ENCODE peak calls at places on chromosome 12, in nine cellular contexts. One of them, this sample, is unnamed.

GRCh38 chr12:49990269-49990668 is 17.5 kb downstream of the AQP6 start:
- DNase-seq in A549: no peak
- DNase-seq in right lobe of liver: no peak
- DNase-seq in uterus: no peak
- DNase-seq in breast epithelium: no peak
- DNase-seq in transverse colon: no peak
- DNase-seq in esophagus squamous epithelium: no peak
- DNase-seq in lower leg skin: no peak
- DNase-seq in K562: no peak
- DNase-seq in this sample: no peak

GRCh38 chr12:124778411-124778810 is 85.3 kb downstream of the SCARB1 start:
- DNase-seq in A549: no peak
- DNase-seq in right lobe of liver: no peak
- DNase-seq in uterus: no peak
- DNase-seq in breast epithelium: no peak
- DNase-seq in transverse colon: no peak
- DNase-seq in esophagus squamous epithelium: no peak
- DNase-seq in lower leg skin: no peak
- DNase-seq in K562: no peak
- DNase-seq in this sample: peak; percentile 56

GRCh38 chr12:106113446-106114083 is 25.2 kb downstream of the NUAK1 start:
- DNase-seq in A549: no peak
- DNase-seq in right lobe of liver: no peak
- DNase-seq in uterus: no peak
- DNase-seq in breast epithelium: no peak
- DNase-seq in transverse colon: no peak
- DNase-seq in esophagus squamous epithelium: no peak
- DNase-seq in lower leg skin: no peak
- DNase-seq in K562: no peak
- DNase-seq in this sample: no peak

GRCh38 chr12:6891637-6892036 is 13.0 kb upstream of the LRRC23 start:
- DNase-seq in A549: no peak
- DNase-seq in right lobe of liver: no peak
- DNase-seq in uterus: no peak
- DNase-seq in breast epithelium: no peak
- DNase-seq in transverse colon: no peak
- DNase-seq in esophagus squamous epithelium: no peak
- DNase-seq in lower leg skin: no peak
- DNase-seq in K562: no peak
- DNase-seq in this sample: no peak

GRCh38 chr12:27474344-27474743 is 27.8 kb downstream of the SMCO2 start:
- DNase-seq in A549: no peak
- DNase-seq in right lobe of liver: no peak
- DNase-seq in uterus: no peak
- DNase-seq in breast epithelium: no peak
- DNase-seq in transverse colon: no peak
- DNase-seq in esophagus squamous epithelium: no peak
- DNase-seq in lower leg skin: no peak
- DNase-seq in K562: no peak
- DNase-seq in this sample: no peak

GRCh38 chr12:82326905-82327503 is 31.2 kb downstream of the CCDC59 start:
- DNase-seq in A549: peak; percentile 3
- DNase-seq in right lobe of liver: no peak
- DNase-seq in uterus: no peak
- DNase-seq in breast epithelium: no peak
- DNase-seq in transverse colon: no peak
- DNase-seq in esophagus squamous epithelium: no peak
- DNase-seq in lower leg skin: no peak
- DNase-seq in K562: peak; percentile 15
- DNase-seq in this sample: no peak

GRCh38 chr12:132497514-132498405 is 7.8 kb downstream of the FBRSL1 start:
- DNase-seq in A549: no peak
- DNase-seq in right lobe of liver: no peak
- DNase-seq in uterus: no peak
- DNase-seq in breast epithelium: no peak
- DNase-seq in transverse colon: no peak
- DNase-seq in esophagus squamous epithelium: no peak
- DNase-seq in lower leg skin: no peak
- DNase-seq in K562: no peak
- DNase-seq in this sample: peak; percentile 69

GRCh38 chr12:90028620-90029051 is 320.0 kb upstream of the ATP2B1 start:
- DNase-seq in A549: no peak
- DNase-seq in right lobe of liver: no peak
- DNase-seq in uterus: no peak
- DNase-seq in breast epithelium: no peak
- DNase-seq in transverse colon: no peak
- DNase-seq in esophagus squamous epithelium: no peak
- DNase-seq in lower leg skin: no peak
- DNase-seq in K562: no peak
- DNase-seq in this sample: no peak

GRCh38 chr12:105331805-105332251 is 1.3 kb downstream of the C12orf75 start:
- DNase-seq in A549: no peak
- DNase-seq in right lobe of liver: no peak
- DNase-seq in uterus: no peak
- DNase-seq in breast epithelium: no peak
- DNase-seq in transverse colon: peak; percentile 41
- DNase-seq in esophagus squamous epithelium: no peak
- DNase-seq in lower leg skin: no peak
- DNase-seq in K562: no peak
- DNase-seq in this sample: no peak

GRCh38 chr12:28023156-28023887 is 50.8 kb upstream of the PTHLH start:
- DNase-seq in A549: no peak
- DNase-seq in right lobe of liver: no peak
- DNase-seq in uterus: no peak
- DNase-seq in breast epithelium: no peak
- DNase-seq in transverse colon: no peak
- DNase-seq in esophagus squamous epithelium: no peak
- DNase-seq in lower leg skin: no peak
- DNase-seq in K562: no peak
- DNase-seq in this sample: no peak

GRCh38 chr12:59737725-59738463 is 142.1 kb downstream of the SLC16A7 start:
- DNase-seq in A549: no peak
- DNase-seq in right lobe of liver: no peak
- DNase-seq in uterus: no peak
- DNase-seq in breast epithelium: no peak
- DNase-seq in transverse colon: no peak
- DNase-seq in esophagus squamous epithelium: no peak
- DNase-seq in lower leg skin: no peak
- DNase-seq in K562: no peak
- DNase-seq in this sample: no peak

GRCh38 chr12:32158525-32158924 is 51.9 kb downstream of the BICD1 start:
- DNase-seq in A549: no peak
- DNase-seq in right lobe of liver: no peak
- DNase-seq in uterus: no peak
- DNase-seq in breast epithelium: no peak
- DNase-seq in transverse colon: no peak
- DNase-seq in esophagus squamous epithelium: no peak
- DNase-seq in lower leg skin: no peak
- DNase-seq in K562: no peak
- DNase-seq in this sample: no peak

GRCh38 chr12:52798003-52798670 is 2.2 kb upstream of the KRT3 start:
- DNase-seq in A549: no peak
- DNase-seq in right lobe of liver: no peak
- DNase-seq in uterus: no peak
- DNase-seq in breast epithelium: no peak
- DNase-seq in transverse colon: no peak
- DNase-seq in esophagus squamous epithelium: no peak
- DNase-seq in lower leg skin: no peak
- DNase-seq in K562: peak; percentile 58
- DNase-seq in this sample: no peak

DNA sequence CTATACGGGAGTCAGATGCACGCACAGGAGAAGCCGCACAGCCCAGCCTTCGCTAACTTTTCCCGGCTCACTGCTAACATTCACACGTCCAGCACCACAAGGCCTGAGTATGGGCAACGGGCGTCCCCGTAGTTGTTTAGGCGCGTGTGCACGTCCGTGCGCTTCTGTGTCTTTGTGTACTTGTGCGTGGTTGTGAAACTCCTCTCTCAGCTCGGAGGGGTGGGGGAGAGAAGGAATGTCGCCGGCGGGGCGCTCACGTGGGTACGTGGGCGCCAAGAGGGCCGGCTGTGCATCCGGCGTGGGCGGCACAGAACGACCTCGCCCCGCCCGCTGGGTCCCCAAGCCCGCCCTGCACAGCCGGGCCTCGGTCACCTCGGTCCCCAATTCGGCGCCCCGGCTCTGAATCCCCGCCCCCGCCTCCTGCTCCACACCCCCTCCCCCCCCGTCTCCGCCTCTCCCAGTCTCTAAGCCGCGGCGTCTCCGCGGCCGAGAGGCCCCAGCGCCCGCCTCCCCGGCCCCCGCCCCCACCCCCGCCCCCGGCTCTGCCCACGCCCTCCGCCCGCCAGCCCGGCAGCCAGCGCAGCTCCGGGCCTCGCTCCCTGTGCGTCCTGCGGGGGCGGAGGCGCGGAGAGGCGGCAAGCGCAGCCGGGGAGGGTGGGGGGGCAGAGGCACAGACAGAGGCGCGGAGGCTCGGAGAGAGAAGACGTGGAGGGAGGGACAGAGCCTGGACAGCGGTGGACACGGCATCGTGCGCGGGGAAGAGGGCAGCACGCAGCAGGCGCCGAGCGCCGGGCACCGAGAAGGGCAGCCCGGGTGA is at the start of gene NAB2:
- DNase-seq in A549: peak; percentile 89
- DNase-seq in right lobe of liver: peak; percentile 99
- DNase-seq in uterus: peak; percentile 97
- DNase-seq in breast epithelium: peak; percentile 93
- DNase-seq in transverse colon: peak; percentile 96
- DNase-seq in esophagus squamous epithelium: peak; percentile 79
- DNase-seq in lower leg skin: peak; percentile 99
- DNase-seq in K562: peak; percentile 85
- DNase-seq in this sample: peak; percentile 97
- TF ChIP-seq POLR2A in A549: peak; percentile 67
- TF ChIP-seq POLR2A in right lobe of liver: peak; percentile 67
- TF ChIP-seq POLR2A in uterus: peak; percentile 81
- TF ChIP-seq POLR2A in breast epithelium: peak; percentile 46
- TF ChIP-seq POLR2A in transverse colon: peak; percentile 67
- TF ChIP-seq POLR2A in esophagus squamous epithelium: no peak
- TF ChIP-seq POLR2A in lower leg skin: no peak
- TF ChIP-seq POLR2A in K562: peak; percentile 78
- TF ChIP-seq POLR2A in this sample: peak; percentile 48

DNA sequence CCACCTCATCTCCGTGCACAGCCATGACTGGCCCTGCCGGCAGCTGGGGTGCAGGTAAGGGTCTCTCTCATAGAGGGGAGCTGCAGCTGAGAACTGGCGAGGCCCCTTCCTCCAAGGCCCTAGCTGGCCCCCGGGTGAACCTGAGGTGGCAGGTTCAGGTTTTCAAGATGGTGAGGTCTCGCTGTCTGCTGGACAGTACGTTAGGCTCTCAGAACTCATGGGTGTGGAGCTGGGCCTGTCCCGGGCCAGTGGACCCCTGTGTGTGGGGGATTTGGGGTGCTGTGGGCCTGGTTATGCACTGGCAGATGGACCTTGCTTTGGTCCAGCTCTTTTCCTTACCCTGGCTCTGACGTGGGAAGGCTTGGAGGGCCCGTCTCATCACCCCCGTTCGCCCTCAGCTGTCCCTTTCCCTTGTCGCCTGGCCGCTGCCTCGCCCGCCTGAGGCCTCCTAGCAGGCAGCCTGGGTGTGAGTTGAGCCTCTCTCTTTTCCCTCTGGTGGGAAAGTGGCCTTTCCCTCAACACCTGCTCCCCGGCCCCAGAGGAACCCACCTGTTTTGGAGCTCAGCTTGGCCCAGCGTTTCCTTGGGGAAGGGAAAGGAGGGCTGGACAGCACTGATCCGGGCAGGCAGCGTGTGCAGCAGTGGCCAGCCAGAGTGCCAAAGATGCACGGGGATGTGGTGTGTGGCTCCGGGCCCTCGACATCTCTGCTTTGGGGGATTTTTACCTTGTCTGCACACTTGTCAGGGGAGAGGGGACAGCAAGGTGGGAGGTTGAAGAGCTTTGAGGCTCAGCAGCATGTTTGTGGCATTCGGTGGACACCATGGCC is 28.3 kb downstream of the IL31 start:
- DNase-seq in A549: no peak
- DNase-seq in right lobe of liver: no peak
- DNase-seq in uterus: no peak
- DNase-seq in breast epithelium: no peak
- DNase-seq in transverse colon: no peak
- DNase-seq in esophagus squamous epithelium: no peak
- DNase-seq in lower leg skin: no peak
- DNase-seq in K562: no peak
- DNase-seq in this sample: no peak
- TF ChIP-seq POLR2A in A549: no peak
- TF ChIP-seq POLR2A in right lobe of liver: no peak
- TF ChIP-seq POLR2A in uterus: no peak
- TF ChIP-seq POLR2A in breast epithelium: no peak
- TF ChIP-seq POLR2A in transverse colon: no peak
- TF ChIP-seq POLR2A in esophagus squamous epithelium: no peak
- TF ChIP-seq POLR2A in lower leg skin: no peak
- TF ChIP-seq POLR2A in K562: peak; percentile 47
- TF ChIP-seq POLR2A in this sample: no peak

GRCh38 chr12:92144045-92144630 is 1.5 kb downstream of the BTG1 start:
- DNase-seq in A549: peak; percentile 74
- DNase-seq in right lobe of liver: peak; percentile 65
- DNase-seq in uterus: peak; percentile 80
- DNase-seq in breast epithelium: peak; percentile 58
- DNase-seq in transverse colon: peak; percentile 80
- DNase-seq in esophagus squamous epithelium: peak; percentile 41
- DNase-seq in lower leg skin: peak; percentile 91
- DNase-seq in K562: peak; percentile 48
- DNase-seq in this sample: peak; percentile 91
- TF ChIP-seq POLR2A in A549: no peak
- TF ChIP-seq POLR2A in right lobe of liver: no peak
- TF ChIP-seq POLR2A in uterus: no peak
- TF ChIP-seq POLR2A in breast epithelium: no peak
- TF ChIP-seq POLR2A in transverse colon: peak; percentile 63
- TF ChIP-seq POLR2A in esophagus squamous epithelium: no peak
- TF ChIP-seq POLR2A in lower leg skin: no peak
- TF ChIP-seq POLR2A in K562: no peak
- TF ChIP-seq POLR2A in this sample: peak; percentile 15

GRCh38 chr12:121641343-121641630 is 15.0 kb downstream of the ORAI1 start:
- DNase-seq in A549: no peak
- DNase-seq in right lobe of liver: no peak
- DNase-seq in uterus: no peak
- DNase-seq in breast epithelium: no peak
- DNase-seq in transverse colon: no peak
- DNase-seq in esophagus squamous epithelium: no peak
- DNase-seq in lower leg skin: no peak
- DNase-seq in K562: peak; percentile 10
- DNase-seq in this sample: no peak

GRCh38 chr12:121632069-121632970 is 6.0 kb downstream of the ORAI1 start:
- DNase-seq in A549: no peak
- DNase-seq in right lobe of liver: no peak
- DNase-seq in uterus: no peak
- DNase-seq in breast epithelium: no peak
- DNase-seq in transverse colon: no peak
- DNase-seq in esophagus squamous epithelium: no peak
- DNase-seq in lower leg skin: no peak
- DNase-seq in K562: no peak
- DNase-seq in this sample: no peak

GRCh38 chr12:121638298-121639202 is 12.2 kb downstream of the ORAI1 start:
- DNase-seq in A549: no peak
- DNase-seq in right lobe of liver: no peak
- DNase-seq in uterus: no peak
- DNase-seq in breast epithelium: no peak
- DNase-seq in transverse colon: no peak
- DNase-seq in esophagus squamous epithelium: no peak
- DNase-seq in lower leg skin: no peak
- DNase-seq in K562: peak; percentile 16
- DNase-seq in this sample: no peak

GRCh38 chr12:121634836-121635235 is 8.5 kb downstream of the ORAI1 start:
- DNase-seq in A549: no peak
- DNase-seq in right lobe of liver: no peak
- DNase-seq in uterus: no peak
- DNase-seq in breast epithelium: no peak
- DNase-seq in transverse colon: no peak
- DNase-seq in esophagus squamous epithelium: no peak
- DNase-seq in lower leg skin: no peak
- DNase-seq in K562: peak; percentile 8
- DNase-seq in this sample: no peak

GRCh38 chr12:121637231-121637914 is 11.0 kb downstream of the ORAI1 start:
- DNase-seq in A549: no peak
- DNase-seq in right lobe of liver: peak; percentile 66
- DNase-seq in uterus: no peak
- DNase-seq in breast epithelium: no peak
- DNase-seq in transverse colon: peak; percentile 50
- DNase-seq in esophagus squamous epithelium: no peak
- DNase-seq in lower leg skin: peak; percentile 89
- DNase-seq in K562: peak; percentile 16
- DNase-seq in this sample: no peak
- TF ChIP-seq POLR2A in A549: no peak
- TF ChIP-seq POLR2A in right lobe of liver: no peak
- TF ChIP-seq POLR2A in uterus: no peak
- TF ChIP-seq POLR2A in breast epithelium: no peak
- TF ChIP-seq POLR2A in transverse colon: no peak
- TF ChIP-seq POLR2A in esophagus squamous epithelium: no peak
- TF ChIP-seq POLR2A in lower leg skin: no peak
- TF ChIP-seq POLR2A in K562: no peak
- TF ChIP-seq POLR2A in this sample: no peak